ENCODE peak calls at places on chromosome 9, in ten cellular contexts. One of them, this sample, is unnamed. For H3K36me3, the result is how much of the 10 kb centered on the place peaks cover.

GRCh38 chr9:95807326-95807947 is 68.1 kb upstream of the ERCC6L2 start:
- DNase-seq in tibial artery: peak
- DNase-seq in PC-3: no peak
- DNase-seq in pancreas: no peak
- DNase-seq in right atrium auricular region: no peak
- DNase-seq in right lobe of liver: no peak
- DNase-seq in GM23338: no peak
- DNase-seq in IMR-90: peak
- DNase-seq in A673: no peak
- DNase-seq in cardiac muscle cell: peak
- DNase-seq in this sample: no peak

GRCh38 chr9:129063061-129063460 is 17.9 kb upstream of the DOLPP1 start:
- DNase-seq in tibial artery: no peak
- DNase-seq in PC-3: no peak
- DNase-seq in pancreas: no peak
- DNase-seq in right atrium auricular region: no peak
- DNase-seq in right lobe of liver: peak
- DNase-seq in GM23338: no peak
- DNase-seq in IMR-90: no peak
- DNase-seq in A673: no peak
- DNase-seq in cardiac muscle cell: no peak
- DNase-seq in this sample: no peak

GRCh38 chr9:91516781-91517180 is 93.1 kb upstream of the NFIL3 start:
- DNase-seq in tibial artery: no peak
- DNase-seq in PC-3: no peak
- DNase-seq in pancreas: no peak
- DNase-seq in right atrium auricular region: no peak
- DNase-seq in right lobe of liver: no peak
- DNase-seq in GM23338: no peak
- DNase-seq in IMR-90: no peak
- DNase-seq in A673: no peak
- DNase-seq in cardiac muscle cell: no peak
- DNase-seq in this sample: no peak

GRCh38 chr9:107131108-107131799 is 151.8 kb upstream of the RAD23B start:
- DNase-seq in tibial artery: no peak
- DNase-seq in PC-3: peak
- DNase-seq in pancreas: no peak
- DNase-seq in right atrium auricular region: no peak
- DNase-seq in right lobe of liver: no peak
- DNase-seq in GM23338: no peak
- DNase-seq in IMR-90: no peak
- DNase-seq in A673: no peak
- DNase-seq in cardiac muscle cell: no peak
- DNase-seq in this sample: no peak

GRCh38 chr9:73210886-73211285 is 59.2 kb downstream of the ANXA1 start:
- DNase-seq in tibial artery: no peak
- DNase-seq in PC-3: no peak
- DNase-seq in pancreas: no peak
- DNase-seq in right atrium auricular region: no peak
- DNase-seq in right lobe of liver: no peak
- DNase-seq in GM23338: no peak
- DNase-seq in IMR-90: no peak
- DNase-seq in A673: no peak
- DNase-seq in cardiac muscle cell: no peak
- DNase-seq in this sample: no peak

GRCh38 chr9:99601506-99601905 is 220.2 kb upstream of the NR4A3 start:
- DNase-seq in tibial artery: no peak
- DNase-seq in PC-3: no peak
- DNase-seq in pancreas: peak
- DNase-seq in right atrium auricular region: no peak
- DNase-seq in right lobe of liver: no peak
- DNase-seq in GM23338: no peak
- DNase-seq in IMR-90: no peak
- DNase-seq in A673: peak
- DNase-seq in cardiac muscle cell: no peak
- DNase-seq in this sample: no peak

GRCh38 chr9:72149231-72149975 is at the start of gene GDA:
- DNase-seq in tibial artery: no peak
- DNase-seq in PC-3: no peak
- DNase-seq in pancreas: no peak
- DNase-seq in right atrium auricular region: no peak
- DNase-seq in right lobe of liver: peak
- DNase-seq in GM23338: peak
- DNase-seq in IMR-90: no peak
- DNase-seq in A673: no peak
- DNase-seq in cardiac muscle cell: peak
- DNase-seq in this sample: peak

GRCh38 chr9:36040271-36040925 is 3.7 kb downstream of the RECK start:
- DNase-seq in tibial artery: no peak
- DNase-seq in PC-3: no peak
- DNase-seq in pancreas: no peak
- DNase-seq in right atrium auricular region: no peak
- DNase-seq in right lobe of liver: no peak
- DNase-seq in GM23338: no peak
- DNase-seq in IMR-90: peak
- DNase-seq in A673: no peak
- DNase-seq in cardiac muscle cell: no peak
- DNase-seq in this sample: no peak

GRCh38 chr9:81724242-81724889 is 35.0 kb upstream of the TLE1 start:
- DNase-seq in tibial artery: no peak
- DNase-seq in PC-3: peak
- DNase-seq in pancreas: no peak
- DNase-seq in right atrium auricular region: peak
- DNase-seq in right lobe of liver: no peak
- DNase-seq in GM23338: no peak
- DNase-seq in IMR-90: peak
- DNase-seq in A673: no peak
- DNase-seq in cardiac muscle cell: no peak
- DNase-seq in this sample: no peak

GRCh38 chr9:94083384-94083783 is 880 bp upstream of the PTPDC1 start:
- DNase-seq in tibial artery: no peak
- DNase-seq in PC-3: no peak
- DNase-seq in pancreas: no peak
- DNase-seq in right atrium auricular region: no peak
- DNase-seq in right lobe of liver: no peak
- DNase-seq in GM23338: no peak
- DNase-seq in IMR-90: no peak
- DNase-seq in A673: no peak
- DNase-seq in cardiac muscle cell: peak
- DNase-seq in this sample: no peak

GRCh38 chr9:116064970-116065369 is 88.6 kb upstream of the PAPPA start:
- DNase-seq in tibial artery: no peak
- DNase-seq in PC-3: no peak
- DNase-seq in pancreas: no peak
- DNase-seq in right atrium auricular region: no peak
- DNase-seq in right lobe of liver: no peak
- DNase-seq in GM23338: no peak
- DNase-seq in IMR-90: peak
- DNase-seq in A673: no peak
- DNase-seq in cardiac muscle cell: no peak
- DNase-seq in this sample: no peak

GRCh38 chr9:133120343-133121199 is 469 bp downstream of the RALGDS start:
- DNase-seq in tibial artery: no peak
- DNase-seq in PC-3: no peak
- DNase-seq in pancreas: peak
- DNase-seq in right atrium auricular region: no peak
- DNase-seq in right lobe of liver: no peak
- DNase-seq in GM23338: peak
- DNase-seq in IMR-90: no peak
- DNase-seq in A673: peak
- DNase-seq in cardiac muscle cell: no peak
- DNase-seq in this sample: no peak

GRCh38 chr9:124975131-124975530 is 34.2 kb upstream of the GOLGA1 start:
- DNase-seq in tibial artery: no peak
- DNase-seq in PC-3: no peak
- DNase-seq in pancreas: no peak
- DNase-seq in right atrium auricular region: no peak
- DNase-seq in right lobe of liver: no peak
- DNase-seq in GM23338: peak
- DNase-seq in IMR-90: peak
- DNase-seq in A673: no peak
- DNase-seq in cardiac muscle cell: peak
- DNase-seq in this sample: no peak

GRCh38 chr9:89999534-90000370 is 394.9 kb downstream of the GADD45G start:
- DNase-seq in tibial artery: peak
- DNase-seq in PC-3: peak
- DNase-seq in pancreas: peak
- DNase-seq in right atrium auricular region: peak
- DNase-seq in right lobe of liver: peak
- DNase-seq in GM23338: peak
- DNase-seq in IMR-90: peak
- DNase-seq in A673: no peak
- DNase-seq in cardiac muscle cell: peak
- DNase-seq in this sample: peak

GRCh38 chr9:114805670-114806551 is at the start of gene TNFSF15:
- DNase-seq in tibial artery: peak
- DNase-seq in PC-3: peak
- DNase-seq in pancreas: peak
- DNase-seq in right atrium auricular region: peak
- DNase-seq in right lobe of liver: no peak
- DNase-seq in GM23338: peak
- DNase-seq in IMR-90: peak
- DNase-seq in A673: no peak
- DNase-seq in cardiac muscle cell: peak
- DNase-seq in this sample: peak
- H3K4me3 ChIP-seq in tibial artery: peak
- H3K4me3 ChIP-seq in PC-3: peak
- H3K4me3 ChIP-seq in pancreas: peak
- H3K4me3 ChIP-seq in right atrium auricular region: no peak
- H3K4me3 ChIP-seq in right lobe of liver: no peak
- H3K4me3 ChIP-seq in GM23338: no peak
- H3K4me3 ChIP-seq in IMR-90: no peak
- H3K4me3 ChIP-seq in A673: no peak
- H3K4me3 ChIP-seq in cardiac muscle cell: no peak
- H3K4me3 ChIP-seq in this sample: no peak

GRCh38 chr9:135324329-135324728 is 155.3 kb upstream of the PPP1R26 start:
- DNase-seq in tibial artery: no peak
- DNase-seq in PC-3: no peak
- DNase-seq in pancreas: no peak
- DNase-seq in right atrium auricular region: no peak
- DNase-seq in right lobe of liver: no peak
- DNase-seq in GM23338: no peak
- DNase-seq in IMR-90: no peak
- DNase-seq in A673: no peak
- DNase-seq in cardiac muscle cell: no peak
- DNase-seq in this sample: no peak

GRCh38 chr9:135315572-135315971 is 164.0 kb upstream of the PPP1R26 start:
- DNase-seq in tibial artery: no peak
- DNase-seq in PC-3: no peak
- DNase-seq in pancreas: no peak
- DNase-seq in right atrium auricular region: no peak
- DNase-seq in right lobe of liver: no peak
- DNase-seq in GM23338: no peak
- DNase-seq in IMR-90: no peak
- DNase-seq in A673: no peak
- DNase-seq in cardiac muscle cell: no peak
- DNase-seq in this sample: no peak

GRCh38 chr9:135320943-135321342 is 158.6 kb upstream of the PPP1R26 start:
- DNase-seq in tibial artery: no peak
- DNase-seq in PC-3: no peak
- DNase-seq in pancreas: no peak
- DNase-seq in right atrium auricular region: no peak
- DNase-seq in right lobe of liver: no peak
- DNase-seq in GM23338: no peak
- DNase-seq in IMR-90: no peak
- DNase-seq in A673: no peak
- DNase-seq in cardiac muscle cell: no peak
- DNase-seq in this sample: no peak

GRCh38 chr9:135321580-135321979 is 158.0 kb upstream of the PPP1R26 start:
- DNase-seq in tibial artery: no peak
- DNase-seq in PC-3: no peak
- DNase-seq in pancreas: no peak
- DNase-seq in right atrium auricular region: no peak
- DNase-seq in right lobe of liver: no peak
- DNase-seq in GM23338: no peak
- DNase-seq in IMR-90: no peak
- DNase-seq in A673: no peak
- DNase-seq in cardiac muscle cell: no peak
- DNase-seq in this sample: no peak

GRCh38 chr9:135320331-135320730 is 159.3 kb upstream of the PPP1R26 start:
- DNase-seq in tibial artery: no peak
- DNase-seq in PC-3: no peak
- DNase-seq in pancreas: no peak
- DNase-seq in right atrium auricular region: no peak
- DNase-seq in right lobe of liver: no peak
- DNase-seq in GM23338: no peak
- DNase-seq in IMR-90: no peak
- DNase-seq in A673: no peak
- DNase-seq in cardiac muscle cell: no peak
- DNase-seq in this sample: no peak
- TF ChIP-seq CTCF in tibial artery: no peak
- TF ChIP-seq CTCF in PC-3: no peak
- TF ChIP-seq CTCF in pancreas: no peak
- TF ChIP-seq CTCF in right atrium auricular region: no peak
- TF ChIP-seq CTCF in right lobe of liver: no peak
- TF ChIP-seq CTCF in GM23338: no peak
- TF ChIP-seq CTCF in IMR-90: no peak
- TF ChIP-seq CTCF in A673: no peak
- TF ChIP-seq CTCF in cardiac muscle cell: no peak
- TF ChIP-seq CTCF in this sample: no peak

DNA sequence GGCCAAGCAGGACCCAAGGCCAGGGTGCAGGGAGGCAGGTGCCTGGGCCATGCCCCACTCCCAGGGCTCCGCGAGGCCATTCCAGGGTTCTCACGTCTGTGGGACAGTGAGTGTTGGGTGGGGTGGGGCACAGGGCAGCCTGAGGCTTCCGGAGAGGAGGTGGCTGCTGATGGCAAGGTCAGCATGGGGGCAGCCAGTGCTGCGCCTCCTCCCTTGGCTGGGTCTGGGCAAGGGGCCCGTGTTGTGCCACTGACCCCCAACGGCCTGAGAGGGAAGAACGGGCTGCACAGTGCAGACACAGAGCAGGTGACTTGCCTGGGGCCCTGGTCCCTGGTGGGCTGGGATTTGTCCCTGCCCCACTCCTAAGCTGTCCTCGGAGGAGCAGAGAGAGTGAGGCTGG is 82.1 kb downstream of the RXRA start:
- DNase-seq in tibial artery: no peak
- DNase-seq in PC-3: no peak
- DNase-seq in pancreas: no peak
- DNase-seq in right atrium auricular region: no peak
- DNase-seq in right lobe of liver: peak
- DNase-seq in GM23338: no peak
- DNase-seq in IMR-90: no peak
- DNase-seq in A673: no peak
- DNase-seq in cardiac muscle cell: no peak
- DNase-seq in this sample: no peak
- H3K36me3 ChIP-seq in tibial artery: under half
- H3K36me3 ChIP-seq in PC-3: under half
- H3K36me3 ChIP-seq in pancreas: under half
- H3K36me3 ChIP-seq in right atrium auricular region: under half
- H3K36me3 ChIP-seq in right lobe of liver: under half
- H3K36me3 ChIP-seq in GM23338: under half
- H3K36me3 ChIP-seq in IMR-90: under half
- H3K36me3 ChIP-seq in A673: under half
- H3K36me3 ChIP-seq in cardiac muscle cell: under half
- H3K36me3 ChIP-seq in this sample: under half

DNA sequence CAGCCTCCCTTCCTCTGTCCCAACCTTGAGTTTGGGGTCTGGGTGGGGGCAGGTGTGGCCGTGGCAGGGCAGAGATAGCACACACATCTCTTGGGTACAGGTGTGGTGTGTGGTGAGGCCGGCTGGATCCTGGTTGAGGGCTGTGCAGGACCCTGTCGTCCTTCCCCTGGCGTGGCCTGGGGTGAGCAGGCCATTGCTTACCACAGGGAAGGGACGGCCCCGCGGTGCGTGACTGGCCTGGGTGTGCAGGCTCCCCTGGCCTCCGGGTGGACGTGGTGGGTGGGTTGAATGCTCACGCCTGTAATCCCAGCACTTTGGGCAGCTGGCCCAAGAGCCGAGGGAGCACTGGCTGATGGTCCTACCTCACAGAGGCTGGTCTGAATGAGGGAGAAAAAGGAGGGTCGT is 1.2 kb downstream of the ARRDC1 start:
- DNase-seq in tibial artery: no peak
- DNase-seq in PC-3: no peak
- DNase-seq in pancreas: no peak
- DNase-seq in right atrium auricular region: no peak
- DNase-seq in right lobe of liver: no peak
- DNase-seq in GM23338: no peak
- DNase-seq in IMR-90: no peak
- DNase-seq in A673: no peak
- DNase-seq in cardiac muscle cell: no peak
- DNase-seq in this sample: no peak
- H3K4me3 ChIP-seq in tibial artery: peak
- H3K4me3 ChIP-seq in PC-3: peak
- H3K4me3 ChIP-seq in pancreas: peak
- H3K4me3 ChIP-seq in right atrium auricular region: peak
- H3K4me3 ChIP-seq in right lobe of liver: peak
- H3K4me3 ChIP-seq in GM23338: peak
- H3K4me3 ChIP-seq in IMR-90: peak
- H3K4me3 ChIP-seq in A673: peak
- H3K4me3 ChIP-seq in cardiac muscle cell: peak
- H3K4me3 ChIP-seq in this sample: peak

This sample was measured in GM06990.